ENCODE peak calls at places on chromosomes 5 and 9, in ten cellular contexts. Z, B, R, S, F, D, Y, N, W and J are unnamed samples.

GRCh38 chr5:39178856-39179255 is 40.5 kb downstream of the FYB1 start:
- DNase-seq in Y (no peak), D (no peak), Z (no peak), N (no peak), S (no peak), F (no peak), W (no peak), B (no peak), R (peak; percentile 30), J (peak; percentile 74)

GRCh38 chr9:134399435-134400056 is 73.3 kb downstream of the RXRA start:
- DNase-seq in Y (no peak), D (no peak), R (no peak), N (no peak), S (no peak), F (peak; percentile 74), W (peak; percentile 56), Z (no peak), B (no peak), J (no peak)

GRCh38 chr9:15724006-15724405 is 171.2 kb downstream of the CCDC171 start:
- DNase-seq in R (no peak), B (no peak), Z (no peak), N (no peak), S (no peak), Y (no peak), D (no peak), W (peak; percentile 20), F (peak; percentile 65), J (no peak)

GRCh38 chr5:150624334-150625163 is 15.9 kb upstream of the SYNPO start:
- DNase-seq in N (no peak), Y (peak; percentile 1), S (no peak), R (peak; percentile 18), W (peak; percentile 68), D (no peak), F (no peak), Z (peak; percentile 76), B (no peak), J (peak; percentile 24)

GRCh38 chr5:169629847-169630548 is 7.1 kb upstream of the DOCK2 start:
- DNase-seq in Z (no peak), D (no peak), W (peak; percentile 85), S (no peak), N (no peak), F (peak; percentile 90), Y (no peak), R (no peak), B (no peak), J (no peak)

GRCh38 chr9:130276121-130276520 is 10.6 kb downstream of the HMCN2 start:
- DNase-seq in B (no peak), R (no peak), Z (no peak), D (no peak), Y (no peak), W (peak; percentile 77), F (peak; percentile 27), N (no peak), S (no peak), J (no peak)

GRCh38 chr5:176578391-176578808 is 29.3 kb downstream of the CDHR2 start:
- DNase-seq in Z (peak; percentile 79), W (peak; percentile 48), Y (no peak), N (no peak), S (peak; percentile 85), R (peak; percentile 11), F (peak; percentile 55), B (peak; percentile 64), D (no peak), J (peak; percentile 36)

GRCh38 chr5:135814254-135814653 is 20.2 kb upstream of the SLC25A48 start:
- DNase-seq in Y (no peak), B (no peak), R (no peak), F (no peak), N (no peak), S (no peak), D (no peak), Z (no peak), W (no peak), J (no peak)

GRCh38 chr5:1727571-1727970 is 72.1 kb downstream of the MRPL36 start:
- DNase-seq in S (peak; percentile 48), W (no peak), D (peak; percentile 12), B (peak; percentile 23), Y (no peak), N (no peak), R (no peak), F (no peak), Z (peak; percentile 1), J (no peak)

GRCh38 chr5:143923634-143924265 is 111.8 kb downstream of the HMHB1 start:
- DNase-seq in W (no peak), S (no peak), R (no peak), D (no peak), B (no peak), N (no peak), Z (no peak), F (peak; percentile 61), Y (no peak), J (no peak)

GRCh38 chr9:72046593-72047456 is 13.6 kb downstream of the C9orf57 start:
- DNase-seq in R (no peak), S (no peak), D (no peak), N (no peak), Z (no peak), Y (no peak), F (no peak), B (no peak), W (no peak), J (no peak)

GRCh38 chr9:135254176-135255032 is 166.9 kb downstream of the OLFM1 start:
- DNase-seq in Y (no peak), B (no peak), Z (no peak), R (no peak), F (no peak), D (peak; percentile 8), S (no peak), W (no peak), N (no peak), J (no peak)

GRCh38 chr5:157253547-157253946 is 12.4 kb upstream of the CYFIP2 start:
- DNase-seq in Z (peak; percentile 69), N (no peak), S (peak; percentile 83), F (peak; percentile 61), R (peak; percentile 32), B (no peak), W (peak; percentile 85), Y (no peak), D (no peak), J (no peak)

GRCh38 chr9:128001411-128002298 is 20.9 kb upstream of the EEIG1 start:
- DNase-seq in Y (no peak), S (peak; percentile 62), B (peak; percentile 70), Z (peak; percentile 43), D (no peak), F (peak; percentile 89), R (no peak), N (no peak), W (peak; percentile 92), J (no peak)